ENCODE peak calls at places on chromosome 14, in seven cellular contexts. U, P, W, R, M, E and I are unnamed samples.

GRCh38 chr14:104221636-104222375 is 83.4 kb downstream of the KIF26A start:
- DNase-seq in U (no peak), P (no peak), W (no peak), R (peak; percentile 28), M (no peak), E (no peak), I (no peak)

GRCh38 chr14:65824285-65824977 is 411.9 kb downstream of the FUT8 start:
- DNase-seq in U (peak; percentile 75), P (peak; percentile 79), W (peak; percentile 68), R (peak; percentile 40), M (peak; percentile 49), E (peak; percentile 59), I (peak; percentile 36)

GRCh38 chr14:58283730-58284129 is 14.6 kb upstream of the ARID4A start:
- DNase-seq in U (no peak), P (no peak), W (no peak), R (no peak), M (no peak), E (no peak), I (no peak)

GRCh38 chr14:79571361-79571760 is 639.9 kb downstream of the DIO2 start:
- DNase-seq in U (no peak), P (peak; percentile 40), W (no peak), R (no peak), M (no peak), E (no peak), I (no peak)

GRCh38 chr14:37343307-37344094 is 145.8 kb downstream of the MIPOL1 start:
- DNase-seq in U (peak; percentile 52), P (no peak), W (no peak), R (no peak), M (no peak), E (no peak), I (no peak)

GRCh38 chr14:29054119-29054518 is 287.5 kb downstream of the FOXG1 start:
- DNase-seq in U (no peak), P (no peak), W (no peak), R (no peak), M (no peak), E (no peak), I (no peak)

GRCh38 chr14:58697927-58698641 is 60.3 kb downstream of the DACT1 start:
- DNase-seq in U (no peak), P (no peak), W (peak; percentile 42), R (no peak), M (no peak), E (no peak), I (no peak)

GRCh38 chr14:52117433-52117832 is 48.6 kb upstream of the NID2 start:
- DNase-seq in U (no peak), P (no peak), W (no peak), R (no peak), M (peak; percentile 84), E (no peak), I (no peak)

GRCh38 chr14:58724702-58725101 is 86.9 kb downstream of the DACT1 start:
- DNase-seq in U (no peak), P (no peak), W (no peak), R (no peak), M (no peak), E (no peak), I (no peak)

GRCh38 chr14:97029800-97030199 is 232.6 kb downstream of the VRK1 start:
- DNase-seq in U (no peak), P (no peak), W (no peak), R (no peak), M (no peak), E (no peak), I (no peak)

GRCh38 chr14:33280646-33281045 is 342.0 kb downstream of the NPAS3 start:
- DNase-seq in U (no peak), P (no peak), W (no peak), R (no peak), M (no peak), E (no peak), I (no peak)

GRCh38 chr14:51527073-51527472 is 124.6 kb upstream of the FRMD6 start:
- DNase-seq in U (no peak), P (no peak), W (no peak), R (no peak), M (peak; percentile 46), E (no peak), I (no peak)

GRCh38 chr14:80152763-80153162 is 58.5 kb downstream of the DIO2 start:
- DNase-seq in U (no peak), P (no peak), W (no peak), R (no peak), M (no peak), E (no peak), I (no peak)

GRCh38 chr14:54348923-54349615 is 47.7 kb upstream of the CDKN3 start:
- DNase-seq in U (peak; percentile 36), P (no peak), W (no peak), R (no peak), M (peak; percentile 60), E (no peak), I (no peak)

GRCh38 chr14:103538291-103539055 is 9.5 kb downstream of the TRMT61A start:
- DNase-seq in U (no peak), P (no peak), W (no peak), R (peak; percentile 57), M (no peak), E (no peak), I (no peak)

GRCh38 chr14:37617864-37618365 is 22.5 kb downstream of the TTC6 start:
- DNase-seq in U (no peak), P (no peak), W (no peak), R (no peak), M (no peak), E (no peak), I (no peak)

GRCh38 chr14:69773571-69774276 is 6.8 kb downstream of the SRSF5 start:
- DNase-seq in U (no peak), P (no peak), W (no peak), R (no peak), M (no peak), E (no peak), I (no peak)

GRCh38 chr14:104195854-104196253 is 57.5 kb downstream of the KIF26A start:
- DNase-seq in U (no peak), P (peak; percentile 62), W (no peak), R (no peak), M (no peak), E (no peak), I (no peak)

GRCh38 chr14:35121026-35121886 is 534 bp downstream of the PPP2R3C start:
- DNase-seq in U (no peak), P (no peak), W (peak; percentile 93), R (peak; percentile 54), M (no peak), E (no peak), I (no peak)

GRCh38 chr14:102043251-102044025 is 43.4 kb downstream of the HSP90AA1 start:
- DNase-seq in U (no peak), P (no peak), W (no peak), R (no peak), M (no peak), E (no peak), I (no peak)

GRCh38 chr14:102047808-102048540 is 38.9 kb downstream of the HSP90AA1 start:
- DNase-seq in U (no peak), P (no peak), W (no peak), R (no peak), M (no peak), E (no peak), I (no peak)

GRCh38 chr14:102044566-102044965 is 42.3 kb downstream of the HSP90AA1 start:
- DNase-seq in U (no peak), P (no peak), W (no peak), R (no peak), M (no peak), E (no peak), I (no peak)

GRCh38 chr14:102049258-102050025 is 37.4 kb downstream of the HSP90AA1 start:
- DNase-seq in U (no peak), P (no peak), W (no peak), R (no peak), M (no peak), E (no peak), I (no peak)

GRCh38 chr14:102046337-102047278 is 40.2 kb downstream of the HSP90AA1 start:
- DNase-seq in U (peak; percentile 15), P (peak; percentile 96), W (peak; percentile 88), R (peak; percentile 89), M (peak; percentile 44), E (peak; percentile 16), I (peak; percentile 72)
- TF ChIP-seq CTCF in U (no peak), P (peak; percentile 74), W (peak; percentile 50), R (peak; percentile 40), M (peak; percentile 24), E (no peak), I (peak; percentile 82)

GRCh38 chr14:91371011-91371989 is 46.3 kb downstream of the CCDC88C start:
- DNase-seq in U (no peak), P (no peak), W (no peak), R (no peak), M (no peak), E (no peak), I (no peak)

GRCh38 chr14:91367173-91368171 is 50.1 kb downstream of the CCDC88C start:
- DNase-seq in U (peak; percentile 40), P (no peak), W (no peak), R (no peak), M (no peak), E (peak; percentile 77), I (peak; percentile 82)

GRCh38 chr14:91371990-91372375 is 45.6 kb downstream of the CCDC88C start:
- DNase-seq in U (no peak), P (no peak), W (no peak), R (no peak), M (no peak), E (no peak), I (no peak)

GRCh38 chr14:91368681-91369416 is 48.8 kb downstream of the CCDC88C start:
- DNase-seq in U (no peak), P (no peak), W (no peak), R (no peak), M (no peak), E (no peak), I (no peak)

GRCh38 chr14:91369628-91370445 is 47.8 kb downstream of the CCDC88C start:
- DNase-seq in U (peak; percentile 82), P (no peak), W (no peak), R (no peak), M (no peak), E (peak; percentile 35), I (no peak)
- H3K4me3 ChIP-seq in U (no peak overlapping the region), P (no peak overlapping the region), W (no peak overlapping the region), R (no peak overlapping the region), M (no peak overlapping the region), E (peak overlapping the region; percentile 22), I (no peak overlapping the region)

GRCh38 chr14:77113644-77114043 is 15.6 kb downstream of the CIPC start:
- DNase-seq in U (no peak), P (no peak), W (peak; percentile 24), R (no peak), M (no peak), E (no peak), I (no peak)
- TF ChIP-seq CTCF in U (no peak), P (no peak), W (no peak), R (no peak), M (no peak), E (no peak), I (no peak)

GRCh38 chr14:105410642-105411016 is 9.0 kb upstream of the MTA1 start:
- DNase-seq in U (no peak), P (no peak), W (no peak), R (no peak), M (no peak), E (no peak), I (no peak)
- H3K4me3 ChIP-seq in U (no peak overlapping the region), P (peak overlapping the region; percentile 42), W (no peak overlapping the region), R (no peak overlapping the region), M (peak overlapping the region; percentile 28), E (no peak overlapping the region), I (peak overlapping the region; percentile 36)